ENCODE peak calls at places on chromosomes 13 and 19, in four cellular contexts. I, X, A and Z are unnamed samples.

GRCh38 chr13:60689571-60689970 is 292.6 kb downstream of the TDRD3 start:
- DNase-seq in A (no peak), I (no peak), X (no peak), Z (no peak)

GRCh38 chr19:41997121-41997850 is 3.3 kb upstream of the ATP1A3 start:
- DNase-seq in A (peak), I (peak), X (no peak), Z (no peak)

GRCh38 chr13:100657881-100658315 is 16.7 kb downstream of the TMTC4 start:
- DNase-seq in A (peak), I (no peak), X (no peak), Z (no peak)

GRCh38 chr19:50501186-50501567 is 9.8 kb downstream of the JOSD2 start:
- DNase-seq in A (no peak), X (no peak), I (no peak), Z (no peak)

GRCh38 chr19:16889429-16889882 is 657 bp downstream of the F2RL3 start:
- DNase-seq in A (no peak), I (no peak), X (no peak), Z (no peak)

GRCh38 chr19:49850221-49850486 is 805 bp upstream of the PTOV1 start:
- DNase-seq in A (no peak), I (no peak), X (no peak), Z (no peak)

GRCh38 chr19:12606796-12607195 is 3.8 kb downstream of the ZNF490 start:
- DNase-seq in A (no peak), I (no peak), X (no peak), Z (no peak)

GRCh38 chr13:99471231-99472202 is 29.8 kb upstream of the TM9SF2 start:
- DNase-seq in I (no peak), X (no peak), A (no peak), Z (no peak)

GRCh38 chr19:15072930-15073647 is 8.9 kb upstream of the OR1I1 start:
- DNase-seq in A (no peak), X (no peak), I (no peak), Z (no peak)

GRCh38 chr13:41503386-41503785 is 46.0 kb downstream of the RGCC start:
- DNase-seq in I (no peak), X (no peak), A (no peak), Z (no peak)

GRCh38 chr19:47021536-47022139 is 2.0 kb downstream of the NPAS1 start:
- DNase-seq in A (no peak), X (no peak), I (no peak), Z (no peak)

GRCh38 chr13:20903164-20903475 is 574 bp upstream of the XPO4 start:
- DNase-seq in I (no peak), X (no peak), A (no peak), Z (no peak)

GRCh38 chr13:45674908-45675307 is 27.2 kb upstream of the CBY2 start:
- DNase-seq in X (no peak), A (peak), I (no peak), Z (no peak)